ENCODE peak calls at places on chromosomes 12 and 14, in four cellular contexts. V is H1, W is HepG2, F is GM12878. O is an unnamed sample.

GRCh38 chr12:72642726-72643125 is 370.6 kb downstream of the TRHDE start:
- DNase-seq in W (no peak), F (no peak), V (no peak), O (no peak)

GRCh38 chr14:39988939-39989338 is 556.7 kb upstream of the FBXO33 start:
- DNase-seq in V (no peak), F (no peak), W (peak; percentile 64), O (no peak)

GRCh38 chr12:22802883-22803640 is 178.1 kb downstream of the ETNK1 start:
- DNase-seq in F (no peak), V (no peak), W (no peak), O (no peak)

GRCh38 chr12:132342322-132342721 is 12.9 kb upstream of the GALNT9 start:
- DNase-seq in W (peak; percentile 20), F (no peak), V (peak; percentile 76), O (no peak)

GRCh38 chr12:94100254-94100653 is 48.1 kb upstream of the PLXNC1 start:
- DNase-seq in W (no peak), F (no peak), V (no peak), O (no peak)

GRCh38 chr12:114913871-114914801 is 230.2 kb upstream of the TBX3 start:
- DNase-seq in V (no peak), F (no peak), W (no peak), O (no peak)

GRCh38 chr12:27608890-27609289 is 84.9 kb downstream of the PPFIBP1 start:
- DNase-seq in V (no peak), W (no peak), F (no peak), O (no peak)

GRCh38 chr14:91320266-91320665 is 75.8 kb upstream of the GPR68 start:
- DNase-seq in W (no peak), V (no peak), F (no peak), O (no peak)

GRCh38 chr12:48982397-48983080 is 4.4 kb downstream of the WNT1 start:
- DNase-seq in V (no peak), F (no peak), W (no peak), O (no peak)

GRCh38 chr14:63357841-63358240 is 39.1 kb upstream of the GPHB5 start:
- DNase-seq in F (no peak), V (no peak), W (no peak), O (no peak)

GRCh38 chr12:11706509-11707331 is 57.2 kb downstream of the ETV6 start:
- DNase-seq in F (no peak), V (no peak), W (peak; percentile 42), O (no peak)

GRCh38 chr14:97306133-97306784 is 509.1 kb downstream of the VRK1 start:
- DNase-seq in F (peak; percentile 42), V (no peak), W (no peak), O (no peak)

GRCh38 chr14:90276627-90277367 is 20.4 kb downstream of the PSMC1 start:
- DNase-seq in V (no peak), F (no peak), W (no peak), O (no peak)

GRCh38 chr12:106046947-106047346 is 91.8 kb downstream of the NUAK1 start:
- DNase-seq in F (no peak), W (no peak), V (no peak), O (no peak)

GRCh38 chr12:99154264-99154982 is 493.1 kb upstream of the GARIN6 start:
- DNase-seq in F (no peak), V (peak; percentile 49), W (no peak), O (no peak)

GRCh38 chr14:39430762-39431415 is 1.3 kb downstream of the FBXO33 start:
- DNase-seq in W (peak; percentile 38), F (no peak), V (no peak), O (no peak)

GRCh38 chr12:8773456-8773855 is 49.0 kb upstream of the A2ML1 start:
- DNase-seq in F (no peak), W (no peak), V (no peak), O (no peak)

GRCh38 chr14:96207686-96208085 is 3.0 kb downstream of the BDKRB2 start:
- DNase-seq in W (no peak), V (no peak), F (no peak), O (no peak)

GRCh38 chr14:95352481-95352880 is 32.8 kb upstream of the CLMN start:
- DNase-seq in W (no peak), V (no peak), F (no peak), O (no peak)

GRCh38 chr12:81692008-81692407 is 67.1 kb downstream of the PPFIA2 start:
- DNase-seq in W (no peak), F (no peak), V (no peak), O (no peak)

GRCh38 chr14:65999865-66000264 is 486.3 kb upstream of the CCDC196 start:
- DNase-seq in V (no peak), F (no peak), W (no peak), O (no peak)

GRCh38 chr12:55641595-55641994 is 4.9 kb downstream of the OR10P1 start:
- DNase-seq in W (no peak), F (no peak), V (no peak), O (no peak)

GRCh38 chr14:100771121-100771800 is 44.6 kb downstream of the DLK1 start:
- DNase-seq in F (no peak), W (peak; percentile 43), V (no peak), O (peak; percentile 82)

GRCh38 chr14:90368946-90369721 is 27.7 kb upstream of the CALM1 start:
- DNase-seq in F (no peak), V (no peak), W (peak; percentile 73), O (peak; percentile 34)

GRCh38 chr14:31029016-31029970 is 3.1 kb upstream of the STRN3 start:
- DNase-seq in W (no peak), F (no peak), V (no peak), O (no peak)

GRCh38 chr14:22822017-22822618 is 6.9 kb upstream of the SLC7A7 start:
- DNase-seq in W (no peak), F (no peak), V (peak; percentile 79), O (no peak)

GRCh38 chr12:54154708-54155316 is 34.0 kb downstream of the SMUG1 start:
- DNase-seq in W (no peak), F (no peak), V (no peak), O (no peak)

GRCh38 chr14:79511146-79511545 is 700.2 kb downstream of the DIO2 start:
- DNase-seq in F (no peak), W (no peak), V (no peak), O (no peak)

GRCh38 chr12:16611146-16611545 is 5.2 kb upstream of the LMO3 start:
- DNase-seq in V (no peak), F (no peak), W (no peak), O (no peak)

GRCh38 chr14:67636361-67636919 is 16.7 kb downstream of the ARG2 start:
- DNase-seq in W (no peak), F (peak; percentile 39), V (no peak), O (no peak)

GRCh38 chr14:98321838-98322237 is 950.2 kb downstream of the BCL11B start:
- DNase-seq in W (no peak), F (no peak), V (no peak), O (no peak)

GRCh38 chr14:100147181-100147631 is 12.2 kb downstream of the DEGS2 start:
- DNase-seq in W (no peak), F (no peak), V (no peak), O (peak; percentile 26)

GRCh38 chr12:132251741-132252490 is 77.5 kb downstream of the GALNT9 start:
- DNase-seq in F (no peak), V (no peak), W (no peak), O (no peak)

GRCh38 chr12:98294426-98294825 is 221.0 kb upstream of the TMPO start:
- DNase-seq in W (no peak), F (no peak), V (no peak), O (no peak)

GRCh38 chr12:62604373-62604772 is 137.7 kb downstream of the MON2 start:
- DNase-seq in V (no peak), F (no peak), W (no peak), O (no peak)

GRCh38 chr12:62603811-62604098 is 137.1 kb downstream of the MON2 start:
- DNase-seq in V (no peak), W (no peak), F (no peak), O (no peak)

GRCh38 chr12:62605972-62606371 is 139.3 kb downstream of the MON2 start:
- DNase-seq in V (no peak), F (no peak), W (no peak), O (no peak)

GRCh38 chr12:62603061-62603810 is 136.6 kb downstream of the MON2 start:
- DNase-seq in V (peak; percentile 84), W (peak; percentile 76), F (peak; percentile 45), O (peak; percentile 90)

DNA sequence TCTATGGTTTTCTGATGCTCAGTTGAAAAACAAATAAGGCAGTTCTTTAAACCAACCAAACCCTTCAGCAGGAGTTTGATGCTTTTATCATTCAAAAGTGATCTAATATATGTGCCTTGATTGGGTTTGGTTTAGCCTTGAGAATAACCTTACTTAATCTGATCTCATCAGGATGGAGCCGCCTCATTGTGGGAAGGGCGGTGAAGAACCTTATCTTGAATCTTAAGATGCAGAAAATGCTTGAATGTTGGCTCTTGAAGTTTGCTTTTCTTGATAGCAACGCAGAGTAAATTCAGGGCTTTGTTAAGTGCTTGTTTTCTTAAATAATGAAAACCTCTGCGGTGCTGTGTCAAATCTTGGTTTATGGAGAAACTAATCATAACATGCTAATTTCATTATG is 138.2 kb downstream of the MON2 start:
- DNase-seq in W (no peak), F (no peak), V (no peak), O (no peak)
- TF ChIP-seq TCF12 in W (no peak), F (no peak), V (no peak), O (no peak)

GRCh38 chr12:124527861-124528561 is 39.4 kb downstream of the NCOR2 start:
- DNase-seq in F (no peak), V (no peak), W (no peak), O (no peak)
- TF ChIP-seq TCF12 in F (no peak), V (no peak), W (no peak), O (no peak)

GRCh38 chr12:52029686-52030085 is 21.6 kb upstream of the NR4A1 start:
- DNase-seq in F (no peak), W (no peak), V (peak; percentile 71), O (peak; percentile 68)
- TF ChIP-seq TCF12 in F (no peak), W (no peak), V (no peak), O (no peak)

DNA sequence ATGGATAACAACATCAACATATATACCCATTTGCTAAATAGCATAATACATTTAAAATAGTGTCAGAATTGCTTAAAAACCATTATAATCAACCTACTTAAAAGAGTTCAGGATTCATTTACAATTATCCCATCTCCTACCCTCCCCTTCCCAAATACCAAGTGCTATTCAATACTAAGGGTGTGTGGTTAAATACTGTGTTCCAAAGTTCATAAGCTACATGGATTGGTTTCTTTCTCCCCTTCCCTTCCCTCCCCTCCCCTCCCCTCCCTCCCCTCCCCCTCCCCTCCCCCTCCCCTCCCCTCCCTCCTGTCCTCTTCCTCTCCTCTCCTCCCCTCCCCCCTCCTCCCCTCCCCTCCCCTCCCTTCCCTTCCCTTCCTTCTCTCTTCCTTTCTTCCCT is 97.0 kb upstream of the NPAS3 start:
- DNase-seq in W (no peak), F (no peak), V (no peak), O (no peak)
- TF ChIP-seq TCF12 in W (no peak), F (no peak), V (no peak), O (no peak)

DNA sequence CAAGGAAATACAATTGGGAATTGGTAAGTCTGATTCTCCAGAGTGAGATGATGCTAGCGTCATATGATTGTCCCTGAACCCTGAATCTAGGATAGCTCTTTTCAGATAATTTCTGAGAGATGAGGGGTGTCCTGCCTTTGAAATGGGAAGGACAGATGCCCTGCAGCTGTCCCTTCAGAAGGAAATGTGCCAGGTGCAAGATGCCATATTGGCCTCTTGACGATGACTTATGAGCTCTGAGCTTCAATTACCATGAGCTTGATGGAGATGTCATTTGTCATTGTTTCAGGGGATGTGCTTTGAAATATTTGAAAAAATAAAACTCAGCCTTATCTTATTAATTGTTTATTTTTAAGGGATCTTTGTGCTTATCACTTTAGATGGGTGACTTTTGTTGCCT is 185.1 kb downstream of the DACT1 start:
- DNase-seq in V (no peak), W (no peak), F (no peak), O (no peak)
- TF ChIP-seq TCF12 in V (no peak), W (no peak), F (no peak), O (no peak)

GRCh38 chr12:4956054-4956453 is 46.3 kb downstream of the KCNA1 start:
- DNase-seq in W (no peak), F (no peak), V (no peak), O (no peak)
- TF ChIP-seq TCF12 in W (no peak), F (no peak), V (no peak), O (peak; percentile 96)

O was measured in SK-N-SH.